ENCODE peak calls at places on chromosomes 1 and 21, in five cellular contexts. Y is neural progenitor cell, G is H9, M is mammary epithelial cell, K is K562. W is an unnamed sample.

GRCh38 chr1:194071200-194071599 is 884.8 kb upstream of the B3GALT2 start:
- DNase-seq in Y (no peak), G (no peak), M (no peak), K (no peak), W (no peak)

GRCh38 chr1:183164350-183164749 is 21.7 kb upstream of the LAMC2 start:
- DNase-seq in Y (no peak), G (peak; percentile 81), M (peak; percentile 94), K (no peak), W (peak; percentile 88)

GRCh38 chr21:24308183-24308582 is 1299.1 kb downstream of the MRPL39 start:
- DNase-seq in Y (no peak), G (no peak), M (no peak), K (no peak), W (no peak)

GRCh38 chr1:1091344-1092148 is 17.4 kb upstream of the RNF223 start:
- DNase-seq in Y (no peak), G (peak; percentile 38), M (no peak), K (peak; percentile 95), W (no peak)

GRCh38 chr1:179926494-179927205 is 28.0 kb upstream of the CEP350 start:
- DNase-seq in Y (no peak), G (no peak), M (peak; percentile 92), K (no peak), W (peak; percentile 59)

GRCh38 chr1:242147096-242147976 is 148.4 kb upstream of the MAP1LC3C start:
- DNase-seq in Y (peak; percentile 15), G (no peak), M (peak; percentile 86), K (no peak), W (peak; percentile 30)

GRCh38 chr1:241579434-241579833 is 47.3 kb downstream of the KMO start:
- DNase-seq in Y (no peak), G (no peak), M (peak; percentile 21), K (no peak), W (no peak)

GRCh38 chr21:33332143-33332542 is 7.4 kb downstream of the IFNAR1 start:
- DNase-seq in Y (no peak), G (no peak), M (no peak), K (no peak), W (no peak)

GRCh38 chr1:20663969-20664715 is 3.0 kb upstream of the DDOST start:
- DNase-seq in Y (no peak), G (no peak), M (no peak), K (no peak), W (no peak)

GRCh38 chr1:94819945-94820746 is at the start of gene SLC44A3:
- DNase-seq in Y (peak; percentile 82), G (peak; percentile 75), M (peak; percentile 41), K (no peak), W (peak; percentile 51)

GRCh38 chr1:40625076-40625475 is 40.4 kb downstream of the RIMS3 start:
- DNase-seq in Y (peak; percentile 38), G (peak; percentile 41), M (peak; percentile 37), K (no peak), W (no peak)

GRCh38 chr1:78240755-78241154 is 195.0 kb downstream of the GIPC2 start:
- DNase-seq in Y (peak; percentile 30), G (no peak), M (no peak), K (no peak), W (peak; percentile 47)

GRCh38 chr1:203630697-203631096 is 4.1 kb downstream of the ATP2B4 start:
- DNase-seq in Y (no peak), G (no peak), M (no peak), K (no peak), W (no peak)

GRCh38 chr1:97903626-97904025 is 17.2 kb downstream of the DPYD start:
- DNase-seq in Y (no peak), G (no peak), M (no peak), K (no peak), W (peak; percentile 46)

GRCh38 chr1:236904874-236905741 is 99.1 kb downstream of the MT1HL1 start:
- DNase-seq in Y (no peak), G (no peak), M (peak; percentile 81), K (peak; percentile 42), W (peak; percentile 93)

GRCh38 chr1:192463661-192464060 is 111.9 kb upstream of the RGS1 start:
- DNase-seq in Y (no peak), G (no peak), M (no peak), K (no peak), W (no peak)

GRCh38 chr21:16125274-16125673 is 395.5 kb downstream of the USP25 start:
- DNase-seq in Y (no peak), G (no peak), M (no peak), K (no peak), W (no peak)

DNA sequence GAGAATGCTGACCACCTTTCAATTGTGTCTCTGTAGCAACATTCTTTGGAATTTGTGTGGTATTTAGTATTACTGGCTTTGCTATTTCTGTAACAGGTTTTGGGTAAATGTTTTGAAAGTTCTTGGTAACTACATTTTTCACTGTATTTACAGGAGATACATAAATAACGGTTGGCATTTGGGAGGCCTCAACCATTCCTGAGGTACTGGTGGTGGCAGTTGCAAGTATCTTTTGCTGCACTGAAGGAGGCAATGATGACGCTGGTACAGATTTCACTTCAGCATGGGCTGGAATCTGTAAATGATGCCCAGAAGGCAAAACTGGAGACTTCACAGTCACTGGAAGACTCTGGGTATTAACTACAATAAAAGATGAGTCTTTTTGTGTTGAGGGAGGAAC is 11.7 kb downstream of the LRIF1 start:
- DNase-seq in Y (no peak), G (no peak), M (no peak), K (no peak), W (no peak)
- H3K79me2 ChIP-seq in Y (no peaks in the 10 kb centered on the region), G (no peaks in the 10 kb centered on the region), M (peaks cover 40% of the 10 kb centered on the region), K (peaks cover 66% of the 10 kb centered on the region), W (peaks cover 34% of the 10 kb centered on the region)

DNA sequence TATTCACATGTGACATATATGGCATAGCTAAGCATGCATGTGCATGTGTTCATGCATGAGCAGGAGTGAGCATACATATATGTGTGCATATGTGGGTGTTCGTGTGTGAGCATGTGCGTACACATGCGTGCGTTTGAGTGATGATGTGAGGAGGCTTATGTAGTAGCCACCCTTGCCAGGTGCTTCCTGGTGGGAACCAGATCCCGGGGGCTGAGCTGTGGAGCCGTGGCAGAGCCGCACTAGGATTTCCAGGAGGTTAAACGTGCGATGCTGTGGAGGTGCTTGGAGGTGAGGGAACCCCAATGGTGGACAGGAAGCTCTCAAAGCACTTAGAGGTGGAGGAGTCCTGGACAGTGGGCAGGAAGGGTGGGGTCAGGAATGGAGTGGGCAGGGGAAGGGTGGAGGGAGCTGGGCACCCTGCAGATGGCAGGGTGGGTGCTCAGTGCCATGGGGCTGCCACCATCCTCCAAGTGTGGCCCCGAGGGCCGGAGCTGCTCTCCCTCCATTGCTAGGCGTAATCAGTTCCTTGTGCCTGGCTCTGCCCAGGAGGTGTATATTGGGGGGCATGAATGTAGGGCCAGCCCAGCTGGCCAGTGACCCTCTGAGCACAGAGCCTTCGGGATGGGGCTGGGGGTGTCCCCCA is 48.5 kb downstream of the COL18A1 start:
- DNase-seq in Y (no peak), G (no peak), M (no peak), K (no peak), W (no peak)
- H3K79me2 ChIP-seq in Y (peaks cover 46% of the 10 kb centered on the region), G (peaks cover 10% of the 10 kb centered on the region), M (peaks cover 11% of the 10 kb centered on the region), K (no peaks in the 10 kb centered on the region), W (peaks cover 57% of the 10 kb centered on the region)

GRCh38 chr1:11920239-11920903 is 5.9 kb downstream of the KIAA2013 start:
- DNase-seq in Y (no peak), G (no peak), M (no peak), K (no peak), W (peak; percentile 38)
- H3K79me2 ChIP-seq in Y (peaks cover 28% of the 10 kb centered on the region), G (peaks cover 9% of the 10 kb centered on the region), M (peaks cover 61% of the 10 kb centered on the region), K (peaks cover 45% of the 10 kb centered on the region), W (peaks cover 53% of the 10 kb centered on the region)

DNA sequence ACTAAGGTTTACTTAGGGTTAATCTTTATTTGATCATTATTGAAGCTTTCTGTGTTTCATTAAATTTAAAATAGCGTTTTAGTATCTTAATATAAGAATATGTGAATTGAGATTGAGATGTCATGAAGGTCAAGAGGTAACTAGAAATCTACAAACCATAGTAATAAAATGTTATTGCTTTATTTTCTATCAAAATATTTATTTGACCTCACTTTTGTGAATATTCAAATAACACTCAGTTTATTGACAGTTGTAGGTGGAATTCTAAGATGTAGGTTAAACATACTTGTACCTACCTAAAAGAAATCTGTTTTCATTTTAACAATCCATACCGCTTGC is 5.7 kb downstream of the ADGRL2 start:
- DNase-seq in Y (no peak), G (no peak), M (no peak), K (no peak), W (no peak)
- H3K79me2 ChIP-seq in Y (peaks cover 100% of the 10 kb centered on the region), G (peaks cover 23% of the 10 kb centered on the region), M (peaks cover 88% of the 10 kb centered on the region), K (no peaks in the 10 kb centered on the region), W (peaks cover 31% of the 10 kb centered on the region)

DNA sequence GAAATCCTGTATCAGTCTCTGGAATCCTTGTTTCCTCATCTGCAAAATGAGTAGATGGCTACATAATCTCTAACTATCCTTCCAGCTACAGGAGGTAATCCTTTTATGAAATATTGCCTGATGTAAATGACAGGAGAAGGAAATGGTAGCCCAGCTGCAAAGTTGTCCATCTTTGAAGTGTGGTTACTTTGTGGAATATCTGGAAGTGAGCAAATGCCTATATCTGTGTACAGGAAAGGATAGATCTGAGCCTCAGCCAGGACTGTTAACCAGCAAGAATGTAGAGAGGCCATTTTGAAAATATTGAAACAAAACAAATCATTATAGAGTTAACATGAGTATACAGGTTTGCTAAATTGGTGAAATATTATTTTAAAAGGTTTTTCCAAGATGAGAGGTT is 74.8 kb upstream of the BMP8A start:
- DNase-seq in Y (no peak), G (no peak), M (no peak), K (no peak), W (peak; percentile 52)
- H3K79me2 ChIP-seq in Y (peaks cover 91% of the 10 kb centered on the region), G (peaks cover 20% of the 10 kb centered on the region), M (peaks cover 85% of the 10 kb centered on the region), K (peaks cover 51% of the 10 kb centered on the region), W (peaks cover 93% of the 10 kb centered on the region)

DNA sequence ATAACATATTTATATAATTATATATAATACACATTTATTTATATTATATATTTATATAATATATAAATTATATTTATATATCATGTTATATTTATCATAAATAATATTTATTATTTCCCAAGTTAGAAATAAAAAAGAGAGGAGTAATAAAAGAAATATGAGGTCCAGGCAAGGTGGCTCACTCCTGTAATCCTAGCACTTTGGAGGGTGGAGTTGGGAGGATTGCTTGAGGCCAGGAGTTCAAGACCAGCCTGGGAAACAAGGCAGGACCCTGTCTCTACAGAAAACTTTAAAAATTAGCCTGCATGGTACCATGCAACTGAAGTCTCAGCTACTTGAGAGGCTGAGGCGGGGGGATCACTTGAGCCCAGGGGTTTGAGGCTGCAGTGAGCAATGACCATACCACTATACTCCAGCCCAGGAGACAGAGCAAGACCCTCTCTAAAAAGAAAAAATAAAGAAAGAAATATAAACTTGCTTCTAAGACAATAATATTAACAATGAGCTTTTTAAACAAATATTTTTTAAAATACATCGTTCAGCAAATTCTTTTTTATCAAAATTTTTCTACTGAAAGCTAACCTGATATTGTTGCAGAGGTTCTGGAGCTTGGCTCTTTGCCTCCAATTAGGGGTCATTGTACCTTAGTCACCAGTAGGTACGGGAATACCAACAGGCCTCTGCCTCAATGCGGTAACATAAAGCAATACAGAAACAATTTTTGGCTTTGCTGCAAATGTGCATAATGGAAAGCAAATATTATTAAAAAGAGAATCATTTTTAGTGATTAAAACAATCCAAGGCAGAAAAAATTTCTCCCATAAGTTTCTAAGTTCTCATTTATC is 290.0 kb downstream of the SETD4 start:
- DNase-seq in Y (no peak), G (no peak), M (no peak), K (no peak), W (no peak)
- H3K79me2 ChIP-seq in Y (no peaks in the 10 kb centered on the region), G (no peaks in the 10 kb centered on the region), M (no peaks in the 10 kb centered on the region), K (no peaks in the 10 kb centered on the region), W (no peaks in the 10 kb centered on the region)

GRCh38 chr1:100249155-100249536 is 488 bp downstream of the DBT start:
- DNase-seq in Y (peak; percentile 28), G (no peak), M (no peak), K (peak; percentile 11), W (no peak)
- H3K79me2 ChIP-seq in Y (peaks cover 54% of the 10 kb centered on the region), G (peaks cover 5% of the 10 kb centered on the region), M (peaks cover 36% of the 10 kb centered on the region), K (peaks cover 49% of the 10 kb centered on the region), W (peaks cover 43% of the 10 kb centered on the region)

W was measured in astrocyte.